ENCODE peak calls at places on chromosome 18, in eight cellular contexts. One of them, this sample, is unnamed.

GRCh38 chr18:26526128-26526965 is 22.0 kb downstream of the KCTD1 start:
- DNase-seq in adrenal gland: no peak
- DNase-seq in HepG2: no peak
- DNase-seq in CD4-positive, CD25-positive, alpha-beta regulatory T cell: no peak
- DNase-seq in mesendoderm: peak
- DNase-seq in IMR-90: no peak
- DNase-seq in astrocyte of the spinal cord: no peak
- DNase-seq in skeletal muscle cell: no peak
- DNase-seq in this sample: no peak

GRCh38 chr18:34633368-34633767 is 76.7 kb upstream of the DTNA start:
- DNase-seq in adrenal gland: no peak
- DNase-seq in HepG2: no peak
- DNase-seq in CD4-positive, CD25-positive, alpha-beta regulatory T cell: no peak
- DNase-seq in mesendoderm: no peak
- DNase-seq in IMR-90: no peak
- DNase-seq in astrocyte of the spinal cord: no peak
- DNase-seq in skeletal muscle cell: no peak
- DNase-seq in this sample: no peak

GRCh38 chr18:79540161-79540913 is 139.3 kb upstream of the CTDP1 start:
- DNase-seq in adrenal gland: no peak
- DNase-seq in HepG2: no peak
- DNase-seq in CD4-positive, CD25-positive, alpha-beta regulatory T cell: no peak
- DNase-seq in mesendoderm: no peak
- DNase-seq in IMR-90: no peak
- DNase-seq in astrocyte of the spinal cord: no peak
- DNase-seq in skeletal muscle cell: no peak
- DNase-seq in this sample: no peak

GRCh38 chr18:10490401-10491289 is 35.2 kb upstream of the NAPG start:
- DNase-seq in adrenal gland: no peak
- DNase-seq in HepG2: peak
- DNase-seq in CD4-positive, CD25-positive, alpha-beta regulatory T cell: peak
- DNase-seq in mesendoderm: peak
- DNase-seq in IMR-90: no peak
- DNase-seq in astrocyte of the spinal cord: no peak
- DNase-seq in skeletal muscle cell: no peak
- DNase-seq in this sample: peak

GRCh38 chr18:8264861-8265411 is 344.3 kb upstream of the RAB12 start:
- DNase-seq in adrenal gland: no peak
- DNase-seq in HepG2: peak
- DNase-seq in CD4-positive, CD25-positive, alpha-beta regulatory T cell: no peak
- DNase-seq in mesendoderm: no peak
- DNase-seq in IMR-90: peak
- DNase-seq in astrocyte of the spinal cord: peak
- DNase-seq in skeletal muscle cell: peak
- DNase-seq in this sample: no peak

GRCh38 chr18:12159446-12159845 is 65.8 kb downstream of the ANKRD62 start:
- DNase-seq in adrenal gland: no peak
- DNase-seq in HepG2: peak
- DNase-seq in CD4-positive, CD25-positive, alpha-beta regulatory T cell: no peak
- DNase-seq in mesendoderm: no peak
- DNase-seq in IMR-90: peak
- DNase-seq in astrocyte of the spinal cord: peak
- DNase-seq in skeletal muscle cell: no peak
- DNase-seq in this sample: no peak

GRCh38 chr18:77013777-77014525 is 118.6 kb downstream of the MBP start:
- DNase-seq in adrenal gland: peak
- DNase-seq in HepG2: no peak
- DNase-seq in CD4-positive, CD25-positive, alpha-beta regulatory T cell: no peak
- DNase-seq in mesendoderm: no peak
- DNase-seq in IMR-90: no peak
- DNase-seq in astrocyte of the spinal cord: no peak
- DNase-seq in skeletal muscle cell: no peak
- DNase-seq in this sample: no peak

GRCh38 chr18:37179384-37179783 is 350.5 kb downstream of the KIAA1328 start:
- DNase-seq in adrenal gland: no peak
- DNase-seq in HepG2: no peak
- DNase-seq in CD4-positive, CD25-positive, alpha-beta regulatory T cell: no peak
- DNase-seq in mesendoderm: no peak
- DNase-seq in IMR-90: no peak
- DNase-seq in astrocyte of the spinal cord: no peak
- DNase-seq in skeletal muscle cell: no peak
- DNase-seq in this sample: no peak

GRCh38 chr18:21112140-21112473 is 494 bp upstream of the ROCK1 start:
- DNase-seq in adrenal gland: no peak
- DNase-seq in HepG2: no peak
- DNase-seq in CD4-positive, CD25-positive, alpha-beta regulatory T cell: no peak
- DNase-seq in mesendoderm: no peak
- DNase-seq in IMR-90: no peak
- DNase-seq in astrocyte of the spinal cord: no peak
- DNase-seq in skeletal muscle cell: no peak
- DNase-seq in this sample: no peak

GRCh38 chr18:54873884-54874255 is 45.6 kb downstream of the RAB27B start:
- DNase-seq in adrenal gland: no peak
- DNase-seq in HepG2: no peak
- DNase-seq in CD4-positive, CD25-positive, alpha-beta regulatory T cell: no peak
- DNase-seq in mesendoderm: no peak
- DNase-seq in IMR-90: no peak
- DNase-seq in astrocyte of the spinal cord: no peak
- DNase-seq in skeletal muscle cell: no peak
- DNase-seq in this sample: no peak

GRCh38 chr18:28177828-28178635 is 1.1 kb upstream of the CDH2 start:
- DNase-seq in adrenal gland: peak
- DNase-seq in HepG2: peak
- DNase-seq in CD4-positive, CD25-positive, alpha-beta regulatory T cell: no peak
- DNase-seq in mesendoderm: peak
- DNase-seq in IMR-90: peak
- DNase-seq in astrocyte of the spinal cord: peak
- DNase-seq in skeletal muscle cell: no peak
- DNase-seq in this sample: peak
- H3K4me3 ChIP-seq in adrenal gland: peak
- H3K4me3 ChIP-seq in HepG2: peak
- H3K4me3 ChIP-seq in CD4-positive, CD25-positive, alpha-beta regulatory T cell: no peak
- H3K4me3 ChIP-seq in mesendoderm: peak
- H3K4me3 ChIP-seq in IMR-90: peak
- H3K4me3 ChIP-seq in astrocyte of the spinal cord: peak
- H3K4me3 ChIP-seq in skeletal muscle cell: peak
- H3K4me3 ChIP-seq in this sample: peak

DNA sequence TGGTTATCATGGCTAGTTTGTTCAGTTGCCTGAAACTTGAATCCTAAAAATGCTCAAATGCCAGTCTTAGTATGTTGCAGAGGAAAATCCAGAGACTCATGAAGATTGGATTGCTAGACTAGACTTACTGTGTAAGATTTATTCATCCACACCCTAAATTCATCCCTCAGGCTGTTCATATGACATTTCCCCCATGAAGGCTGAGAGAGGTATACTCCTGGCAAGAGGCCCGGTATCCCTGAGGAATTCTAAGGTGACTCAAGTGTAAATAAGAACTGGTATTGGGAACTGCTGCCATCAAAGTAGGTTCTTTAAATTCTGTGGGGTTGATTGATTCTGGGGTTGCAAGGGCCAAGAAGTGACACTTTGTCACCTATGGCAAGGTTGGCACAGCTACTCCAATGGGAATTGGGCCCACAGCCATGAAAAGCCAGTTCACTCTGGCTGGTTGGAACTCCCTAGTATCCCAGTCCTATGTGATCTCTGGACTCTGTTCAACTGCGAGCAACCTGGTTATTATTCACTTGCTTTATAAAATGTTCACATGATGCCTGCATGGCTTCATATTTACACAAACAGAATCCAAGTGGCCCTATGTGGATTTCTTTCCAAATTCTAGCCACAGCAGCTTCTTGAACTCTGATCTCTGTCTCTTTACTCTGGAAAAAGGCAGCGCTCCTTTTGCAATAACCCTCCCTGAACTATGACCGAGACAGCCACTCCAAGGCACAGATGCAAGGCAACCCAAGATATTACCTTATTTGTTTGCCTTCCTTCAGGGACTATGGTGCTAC is 429.1 kb downstream of the CBLN2 start:
- DNase-seq in adrenal gland: no peak
- DNase-seq in HepG2: no peak
- DNase-seq in CD4-positive, CD25-positive, alpha-beta regulatory T cell: no peak
- DNase-seq in mesendoderm: no peak
- DNase-seq in IMR-90: no peak
- DNase-seq in astrocyte of the spinal cord: no peak
- DNase-seq in skeletal muscle cell: no peak
- DNase-seq in this sample: no peak
- H3K4me3 ChIP-seq in adrenal gland: no peak
- H3K4me3 ChIP-seq in HepG2: no peak
- H3K4me3 ChIP-seq in CD4-positive, CD25-positive, alpha-beta regulatory T cell: no peak
- H3K4me3 ChIP-seq in mesendoderm: no peak
- H3K4me3 ChIP-seq in IMR-90: no peak
- H3K4me3 ChIP-seq in astrocyte of the spinal cord: no peak
- H3K4me3 ChIP-seq in skeletal muscle cell: no peak
- H3K4me3 ChIP-seq in this sample: no peak

DNA sequence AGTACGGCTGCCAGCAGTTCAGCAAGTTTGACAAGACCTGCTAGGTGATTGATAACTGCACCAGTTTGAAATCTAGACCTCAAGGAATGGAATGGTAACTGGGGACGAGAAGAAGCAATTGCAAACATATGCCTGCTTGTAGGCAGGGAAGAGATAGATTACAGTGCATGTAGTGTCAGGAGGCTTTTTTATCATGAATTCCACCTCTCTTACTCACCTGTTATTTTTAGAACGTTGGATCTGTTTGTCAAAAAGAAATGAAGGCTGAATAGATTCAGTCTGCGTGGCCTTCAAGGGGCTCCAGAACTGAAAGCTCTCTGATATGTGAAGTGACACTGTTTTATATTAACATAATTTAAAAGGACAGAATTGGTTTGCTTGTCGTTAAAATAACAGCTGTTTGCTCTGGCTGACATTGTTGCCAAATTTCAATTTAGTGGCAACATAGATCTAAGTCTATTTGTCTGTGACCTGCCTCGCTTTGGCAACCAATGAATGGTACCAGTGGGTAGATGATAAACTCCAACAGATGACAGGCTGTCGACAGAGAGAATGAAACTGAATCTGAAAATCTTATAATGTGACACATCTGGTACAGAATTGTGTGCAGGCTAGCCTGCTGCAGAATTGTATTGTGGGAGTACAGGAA is 199.4 kb downstream of the ZNF407 start:
- DNase-seq in adrenal gland: peak
- DNase-seq in HepG2: peak
- DNase-seq in CD4-positive, CD25-positive, alpha-beta regulatory T cell: peak
- DNase-seq in mesendoderm: peak
- DNase-seq in IMR-90: peak
- DNase-seq in astrocyte of the spinal cord: peak
- DNase-seq in skeletal muscle cell: peak
- DNase-seq in this sample: no peak
- H3K4me3 ChIP-seq in adrenal gland: peak
- H3K4me3 ChIP-seq in HepG2: no peak
- H3K4me3 ChIP-seq in CD4-positive, CD25-positive, alpha-beta regulatory T cell: no peak
- H3K4me3 ChIP-seq in mesendoderm: no peak
- H3K4me3 ChIP-seq in IMR-90: peak
- H3K4me3 ChIP-seq in astrocyte of the spinal cord: no peak
- H3K4me3 ChIP-seq in skeletal muscle cell: peak
- H3K4me3 ChIP-seq in this sample: no peak

GRCh38 chr18:58653814-58654509 is 17.3 kb upstream of the MALT1 start:
- DNase-seq in adrenal gland: no peak
- DNase-seq in HepG2: no peak
- DNase-seq in CD4-positive, CD25-positive, alpha-beta regulatory T cell: no peak
- DNase-seq in mesendoderm: no peak
- DNase-seq in IMR-90: no peak
- DNase-seq in astrocyte of the spinal cord: peak
- DNase-seq in skeletal muscle cell: no peak
- DNase-seq in this sample: no peak

GRCh38 chr18:58654896-58655614 is 16.2 kb upstream of the MALT1 start:
- DNase-seq in adrenal gland: no peak
- DNase-seq in HepG2: no peak
- DNase-seq in CD4-positive, CD25-positive, alpha-beta regulatory T cell: no peak
- DNase-seq in mesendoderm: no peak
- DNase-seq in IMR-90: no peak
- DNase-seq in astrocyte of the spinal cord: no peak
- DNase-seq in skeletal muscle cell: no peak
- DNase-seq in this sample: no peak

GRCh38 chr18:58646334-58646862 is 17.5 kb upstream of the ALPK2 start:
- DNase-seq in adrenal gland: no peak
- DNase-seq in HepG2: no peak
- DNase-seq in CD4-positive, CD25-positive, alpha-beta regulatory T cell: no peak
- DNase-seq in mesendoderm: peak
- DNase-seq in IMR-90: no peak
- DNase-seq in astrocyte of the spinal cord: no peak
- DNase-seq in skeletal muscle cell: no peak
- DNase-seq in this sample: no peak

GRCh38 chr18:58645398-58645797 is 16.5 kb upstream of the ALPK2 start:
- DNase-seq in adrenal gland: no peak
- DNase-seq in HepG2: no peak
- DNase-seq in CD4-positive, CD25-positive, alpha-beta regulatory T cell: no peak
- DNase-seq in mesendoderm: no peak
- DNase-seq in IMR-90: peak
- DNase-seq in astrocyte of the spinal cord: peak
- DNase-seq in skeletal muscle cell: no peak
- DNase-seq in this sample: no peak

DNA sequence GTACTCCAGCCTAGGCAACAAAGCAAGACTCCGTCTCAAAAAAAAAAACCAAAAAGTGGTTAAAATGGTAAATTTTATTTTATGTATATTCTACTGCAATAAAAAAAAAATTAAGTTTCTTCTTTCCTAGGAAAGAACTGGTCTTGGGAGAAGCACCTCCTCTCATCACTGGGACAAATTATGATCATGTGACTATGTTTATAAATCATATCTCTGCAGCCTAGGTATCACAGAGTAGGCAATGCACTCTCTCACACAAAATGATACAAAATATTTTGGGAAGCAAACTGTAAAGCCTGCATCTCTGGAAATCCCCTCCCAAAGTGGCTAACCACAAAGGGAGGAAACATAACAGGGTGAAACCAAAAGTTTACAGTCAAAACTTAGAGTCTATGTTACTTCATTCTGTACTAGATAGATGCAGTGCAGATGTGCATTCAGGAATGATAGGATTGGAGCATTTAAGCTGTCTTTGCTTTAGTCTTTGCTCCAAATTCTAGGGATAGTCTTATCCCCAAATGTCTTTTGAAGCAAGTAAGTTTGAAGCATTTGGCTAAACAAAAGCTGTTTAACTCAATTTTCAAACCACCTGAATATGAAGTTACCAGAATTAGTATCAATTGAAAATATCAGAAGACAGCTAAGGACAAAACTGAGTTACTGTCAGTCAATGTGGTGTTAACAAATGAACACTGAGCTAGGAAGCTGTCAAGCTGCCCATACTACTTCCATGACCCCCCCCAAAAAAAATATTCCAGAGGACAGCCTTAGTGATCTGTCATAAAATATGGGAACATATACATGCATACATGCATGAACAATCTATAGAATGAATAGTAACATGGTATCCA is 21.1 kb upstream of the MALT1 start:
- DNase-seq in adrenal gland: no peak
- DNase-seq in HepG2: no peak
- DNase-seq in CD4-positive, CD25-positive, alpha-beta regulatory T cell: no peak
- DNase-seq in mesendoderm: no peak
- DNase-seq in IMR-90: peak
- DNase-seq in astrocyte of the spinal cord: no peak
- DNase-seq in skeletal muscle cell: no peak
- DNase-seq in this sample: no peak
- H3K4me3 ChIP-seq in adrenal gland: no peak
- H3K4me3 ChIP-seq in HepG2: no peak
- H3K4me3 ChIP-seq in CD4-positive, CD25-positive, alpha-beta regulatory T cell: no peak
- H3K4me3 ChIP-seq in mesendoderm: no peak
- H3K4me3 ChIP-seq in IMR-90: no peak
- H3K4me3 ChIP-seq in astrocyte of the spinal cord: no peak
- H3K4me3 ChIP-seq in skeletal muscle cell: no peak
- H3K4me3 ChIP-seq in this sample: no peak

This sample was measured in Jurkat, Clone E6-1.